ENCODE peak calls at places on chromosomes 6 and 20, in eight cellular contexts. One of them, this sample, is unnamed.
A peak's percentile ranks its signal among the peaks of the same experiment; 100 is the strongest.

GRCh38 chr20:62829231-62830230 is 12.7 kb downstream of the COL9A3 start:
- DNase-seq in cardiac fibroblast: no peak
- DNase-seq in NCI-H1105 treated with DMSO at 0.1 percent for 48 hours: no peak
- DNase-seq in AG04449: no peak
- DNase-seq in glomerular endothelial cell: no peak
- DNase-seq in iPS-NIHi11: no peak
- DNase-seq in fibroblast of the conjunctiva: no peak
- DNase-seq in heart left ventricle: no peak
- DNase-seq in this sample: no peak

GRCh38 chr6:105591053-105591452 is 188.2 kb upstream of the PREP start:
- DNase-seq in cardiac fibroblast: peak; percentile 15
- DNase-seq in NCI-H1105 treated with DMSO at 0.1 percent for 48 hours: no peak
- DNase-seq in AG04449: no peak
- DNase-seq in glomerular endothelial cell: no peak
- DNase-seq in iPS-NIHi11: no peak
- DNase-seq in fibroblast of the conjunctiva: no peak
- DNase-seq in heart left ventricle: no peak
- DNase-seq in this sample: peak; percentile 82

GRCh38 chr6:48985025-48985424 is 478.0 kb downstream of the MMUT start:
- DNase-seq in cardiac fibroblast: no peak
- DNase-seq in NCI-H1105 treated with DMSO at 0.1 percent for 48 hours: no peak
- DNase-seq in AG04449: no peak
- DNase-seq in glomerular endothelial cell: no peak
- DNase-seq in iPS-NIHi11: no peak
- DNase-seq in fibroblast of the conjunctiva: peak; percentile 17
- DNase-seq in heart left ventricle: no peak
- DNase-seq in this sample: peak; percentile 78

GRCh38 chr6:35568967-35569606 is 56.4 kb upstream of the TULP1 start:
- DNase-seq in cardiac fibroblast: peak; percentile 63
- DNase-seq in NCI-H1105 treated with DMSO at 0.1 percent for 48 hours: no peak
- DNase-seq in AG04449: no peak
- DNase-seq in glomerular endothelial cell: no peak
- DNase-seq in iPS-NIHi11: peak; percentile 69
- DNase-seq in fibroblast of the conjunctiva: peak; percentile 47
- DNase-seq in heart left ventricle: no peak
- DNase-seq in this sample: peak; percentile 30

GRCh38 chr6:13710552-13711383 is 867 bp downstream of the RANBP9 start:
- DNase-seq in cardiac fibroblast: no peak
- DNase-seq in NCI-H1105 treated with DMSO at 0.1 percent for 48 hours: peak; percentile 42
- DNase-seq in AG04449: no peak
- DNase-seq in glomerular endothelial cell: no peak
- DNase-seq in iPS-NIHi11: peak; percentile 63
- DNase-seq in fibroblast of the conjunctiva: no peak
- DNase-seq in heart left ventricle: peak; percentile 47
- DNase-seq in this sample: peak; percentile 52

GRCh38 chr6:27495386-27496135 is 22.7 kb upstream of the ZNF184 start:
- DNase-seq in cardiac fibroblast: peak; percentile 80
- DNase-seq in NCI-H1105 treated with DMSO at 0.1 percent for 48 hours: no peak
- DNase-seq in AG04449: peak; percentile 74
- DNase-seq in glomerular endothelial cell: no peak
- DNase-seq in iPS-NIHi11: peak; percentile 52
- DNase-seq in fibroblast of the conjunctiva: peak; percentile 78
- DNase-seq in heart left ventricle: peak; percentile 38
- DNase-seq in this sample: peak; percentile 92

GRCh38 chr6:17417817-17418216 is 24.4 kb downstream of the CAP2 start:
- DNase-seq in cardiac fibroblast: peak; percentile 94
- DNase-seq in NCI-H1105 treated with DMSO at 0.1 percent for 48 hours: no peak
- DNase-seq in AG04449: peak; percentile 96
- DNase-seq in glomerular endothelial cell: no peak
- DNase-seq in iPS-NIHi11: peak; percentile 32
- DNase-seq in fibroblast of the conjunctiva: no peak
- DNase-seq in heart left ventricle: no peak
- DNase-seq in this sample: peak; percentile 95

GRCh38 chr6:50720623-50721022 is 7.3 kb downstream of the TFAP2D start:
- DNase-seq in cardiac fibroblast: no peak
- DNase-seq in NCI-H1105 treated with DMSO at 0.1 percent for 48 hours: no peak
- DNase-seq in AG04449: no peak
- DNase-seq in glomerular endothelial cell: no peak
- DNase-seq in iPS-NIHi11: peak; percentile 62
- DNase-seq in fibroblast of the conjunctiva: no peak
- DNase-seq in heart left ventricle: no peak
- DNase-seq in this sample: no peak

GRCh38 chr20:37543828-37544227 is 16.2 kb upstream of the BLCAP start:
- DNase-seq in cardiac fibroblast: peak; percentile 59
- DNase-seq in NCI-H1105 treated with DMSO at 0.1 percent for 48 hours: peak; percentile 3
- DNase-seq in AG04449: no peak
- DNase-seq in glomerular endothelial cell: no peak
- DNase-seq in iPS-NIHi11: no peak
- DNase-seq in fibroblast of the conjunctiva: no peak
- DNase-seq in heart left ventricle: no peak
- DNase-seq in this sample: peak; percentile 65

GRCh38 chr20:37984018-37984785 is 49.1 kb downstream of the TTI1 start:
- DNase-seq in cardiac fibroblast: no peak
- DNase-seq in NCI-H1105 treated with DMSO at 0.1 percent for 48 hours: peak; percentile 92
- DNase-seq in AG04449: no peak
- DNase-seq in glomerular endothelial cell: no peak
- DNase-seq in iPS-NIHi11: no peak
- DNase-seq in fibroblast of the conjunctiva: no peak
- DNase-seq in heart left ventricle: peak; percentile 37
- DNase-seq in this sample: no peak

GRCh38 chr20:20070871-20071726 is 18.8 kb downstream of the CFAP61 start:
- DNase-seq in cardiac fibroblast: no peak
- DNase-seq in NCI-H1105 treated with DMSO at 0.1 percent for 48 hours: no peak
- DNase-seq in AG04449: no peak
- DNase-seq in glomerular endothelial cell: no peak
- DNase-seq in iPS-NIHi11: no peak
- DNase-seq in fibroblast of the conjunctiva: no peak
- DNase-seq in heart left ventricle: no peak
- DNase-seq in this sample: no peak

GRCh38 chr6:114827135-114827534 is 484.3 kb upstream of the HS3ST5 start:
- DNase-seq in cardiac fibroblast: no peak
- DNase-seq in NCI-H1105 treated with DMSO at 0.1 percent for 48 hours: no peak
- DNase-seq in AG04449: no peak
- DNase-seq in glomerular endothelial cell: no peak
- DNase-seq in iPS-NIHi11: no peak
- DNase-seq in fibroblast of the conjunctiva: no peak
- DNase-seq in heart left ventricle: no peak
- DNase-seq in this sample: no peak

GRCh38 chr6:141451508-141452353 is 681.0 kb upstream of the GJE1 start:
- DNase-seq in cardiac fibroblast: peak; percentile 44
- DNase-seq in NCI-H1105 treated with DMSO at 0.1 percent for 48 hours: peak; percentile 31
- DNase-seq in AG04449: no peak
- DNase-seq in glomerular endothelial cell: no peak
- DNase-seq in iPS-NIHi11: peak; percentile 17
- DNase-seq in fibroblast of the conjunctiva: no peak
- DNase-seq in heart left ventricle: no peak
- DNase-seq in this sample: peak; percentile 92

GRCh38 chr6:117483645-117484016 is 1.2 kb downstream of the DCBLD1 start:
- DNase-seq in cardiac fibroblast: peak; percentile 46
- DNase-seq in NCI-H1105 treated with DMSO at 0.1 percent for 48 hours: peak; percentile 65
- DNase-seq in AG04449: no peak
- DNase-seq in glomerular endothelial cell: no peak
- DNase-seq in iPS-NIHi11: peak; percentile 30
- DNase-seq in fibroblast of the conjunctiva: no peak
- DNase-seq in heart left ventricle: no peak
- DNase-seq in this sample: peak; percentile 67

GRCh38 chr6:13390658-13391057 is 62.3 kb upstream of the TBC1D7 start:
- DNase-seq in cardiac fibroblast: no peak
- DNase-seq in NCI-H1105 treated with DMSO at 0.1 percent for 48 hours: no peak
- DNase-seq in AG04449: no peak
- DNase-seq in glomerular endothelial cell: no peak
- DNase-seq in iPS-NIHi11: no peak
- DNase-seq in fibroblast of the conjunctiva: no peak
- DNase-seq in heart left ventricle: no peak
- DNase-seq in this sample: no peak

GRCh38 chr20:4187147-4187546 is 171.8 kb upstream of the RNF24 start:
- DNase-seq in cardiac fibroblast: no peak
- DNase-seq in NCI-H1105 treated with DMSO at 0.1 percent for 48 hours: no peak
- DNase-seq in AG04449: no peak
- DNase-seq in glomerular endothelial cell: no peak
- DNase-seq in iPS-NIHi11: no peak
- DNase-seq in fibroblast of the conjunctiva: no peak
- DNase-seq in heart left ventricle: no peak
- DNase-seq in this sample: no peak

GRCh38 chr20:2006452-2007381 is 12.9 kb upstream of the PDYN start:
- DNase-seq in cardiac fibroblast: peak; percentile 56
- DNase-seq in NCI-H1105 treated with DMSO at 0.1 percent for 48 hours: peak; percentile 54
- DNase-seq in AG04449: no peak
- DNase-seq in glomerular endothelial cell: no peak
- DNase-seq in iPS-NIHi11: peak; percentile 70
- DNase-seq in fibroblast of the conjunctiva: peak; percentile 9
- DNase-seq in heart left ventricle: no peak
- DNase-seq in this sample: peak; percentile 53

GRCh38 chr6:140758169-140758877 is 1374.4 kb upstream of the GJE1 start:
- DNase-seq in cardiac fibroblast: no peak
- DNase-seq in NCI-H1105 treated with DMSO at 0.1 percent for 48 hours: no peak
- DNase-seq in AG04449: no peak
- DNase-seq in glomerular endothelial cell: no peak
- DNase-seq in iPS-NIHi11: no peak
- DNase-seq in fibroblast of the conjunctiva: no peak
- DNase-seq in heart left ventricle: no peak
- DNase-seq in this sample: no peak

GRCh38 chr20:48919882-48920526 is 1.5 kb upstream of the ARFGEF2 start:
- DNase-seq in cardiac fibroblast: no peak
- DNase-seq in NCI-H1105 treated with DMSO at 0.1 percent for 48 hours: no peak
- DNase-seq in AG04449: no peak
- DNase-seq in glomerular endothelial cell: no peak
- DNase-seq in iPS-NIHi11: no peak
- DNase-seq in fibroblast of the conjunctiva: no peak
- DNase-seq in heart left ventricle: no peak
- DNase-seq in this sample: no peak

GRCh38 chr6:85669735-85670194 is 27.1 kb upstream of the SYNCRIP start:
- DNase-seq in cardiac fibroblast: no peak
- DNase-seq in NCI-H1105 treated with DMSO at 0.1 percent for 48 hours: no peak
- DNase-seq in AG04449: no peak
- DNase-seq in glomerular endothelial cell: no peak
- DNase-seq in iPS-NIHi11: peak; percentile 26
- DNase-seq in fibroblast of the conjunctiva: no peak
- DNase-seq in heart left ventricle: no peak
- DNase-seq in this sample: peak; percentile 85

GRCh38 chr6:45423111-45423900 is 45.6 kb upstream of the SUPT3H start:
- DNase-seq in cardiac fibroblast: no peak
- DNase-seq in NCI-H1105 treated with DMSO at 0.1 percent for 48 hours: no peak
- DNase-seq in AG04449: no peak
- DNase-seq in glomerular endothelial cell: no peak
- DNase-seq in iPS-NIHi11: peak; percentile 38
- DNase-seq in fibroblast of the conjunctiva: no peak
- DNase-seq in heart left ventricle: peak; percentile 44
- DNase-seq in this sample: peak; percentile 64

GRCh38 chr6:39909701-39910100 is 24.6 kb downstream of the MOCS1 start:
- DNase-seq in cardiac fibroblast: no peak
- DNase-seq in NCI-H1105 treated with DMSO at 0.1 percent for 48 hours: no peak
- DNase-seq in AG04449: no peak
- DNase-seq in glomerular endothelial cell: no peak
- DNase-seq in iPS-NIHi11: no peak
- DNase-seq in fibroblast of the conjunctiva: no peak
- DNase-seq in heart left ventricle: no peak
- DNase-seq in this sample: no peak

GRCh38 chr20:23938118-23938438 is 50.5 kb downstream of the GGTLC1 start:
- DNase-seq in cardiac fibroblast: no peak
- DNase-seq in NCI-H1105 treated with DMSO at 0.1 percent for 48 hours: no peak
- DNase-seq in AG04449: no peak
- DNase-seq in glomerular endothelial cell: no peak
- DNase-seq in iPS-NIHi11: no peak
- DNase-seq in fibroblast of the conjunctiva: no peak
- DNase-seq in heart left ventricle: no peak
- DNase-seq in this sample: no peak

GRCh38 chr20:23626040-23626620 is 11.6 kb downstream of the CST3 start:
- DNase-seq in cardiac fibroblast: peak; percentile 41
- DNase-seq in NCI-H1105 treated with DMSO at 0.1 percent for 48 hours: no peak
- DNase-seq in AG04449: no peak
- DNase-seq in glomerular endothelial cell: no peak
- DNase-seq in iPS-NIHi11: no peak
- DNase-seq in fibroblast of the conjunctiva: no peak
- DNase-seq in heart left ventricle: no peak
- DNase-seq in this sample: peak; percentile 38

GRCh38 chr6:112383191-112383590 is 36.1 kb downstream of the RFPL4B start:
- DNase-seq in cardiac fibroblast: no peak
- DNase-seq in NCI-H1105 treated with DMSO at 0.1 percent for 48 hours: no peak
- DNase-seq in AG04449: no peak
- DNase-seq in glomerular endothelial cell: no peak
- DNase-seq in iPS-NIHi11: no peak
- DNase-seq in fibroblast of the conjunctiva: no peak
- DNase-seq in heart left ventricle: no peak
- DNase-seq in this sample: no peak

GRCh38 chr6:38169826-38170526 is 350.4 kb downstream of the ZFAND3 start:
- DNase-seq in cardiac fibroblast: no peak
- DNase-seq in NCI-H1105 treated with DMSO at 0.1 percent for 48 hours: peak; percentile 89
- DNase-seq in AG04449: no peak
- DNase-seq in glomerular endothelial cell: no peak
- DNase-seq in iPS-NIHi11: peak; percentile 78
- DNase-seq in fibroblast of the conjunctiva: no peak
- DNase-seq in heart left ventricle: no peak
- DNase-seq in this sample: no peak

GRCh38 chr20:1657556-1658334 is at the start of gene SIRPG:
- DNase-seq in cardiac fibroblast: no peak
- DNase-seq in NCI-H1105 treated with DMSO at 0.1 percent for 48 hours: no peak
- DNase-seq in AG04449: no peak
- DNase-seq in glomerular endothelial cell: no peak
- DNase-seq in iPS-NIHi11: no peak
- DNase-seq in fibroblast of the conjunctiva: no peak
- DNase-seq in heart left ventricle: no peak
- DNase-seq in this sample: no peak

GRCh38 chr20:47160240-47160639 is 196.3 kb downstream of the ZMYND8 start:
- DNase-seq in cardiac fibroblast: no peak
- DNase-seq in NCI-H1105 treated with DMSO at 0.1 percent for 48 hours: no peak
- DNase-seq in AG04449: no peak
- DNase-seq in glomerular endothelial cell: no peak
- DNase-seq in iPS-NIHi11: no peak
- DNase-seq in fibroblast of the conjunctiva: no peak
- DNase-seq in heart left ventricle: no peak
- DNase-seq in this sample: no peak

GRCh38 chr6:74720923-74721322 is 484.9 kb downstream of the COL12A1 start:
- DNase-seq in cardiac fibroblast: no peak
- DNase-seq in NCI-H1105 treated with DMSO at 0.1 percent for 48 hours: no peak
- DNase-seq in AG04449: no peak
- DNase-seq in glomerular endothelial cell: peak; percentile 4
- DNase-seq in iPS-NIHi11: no peak
- DNase-seq in fibroblast of the conjunctiva: no peak
- DNase-seq in heart left ventricle: no peak
- DNase-seq in this sample: peak; percentile 28

This sample was measured in ELR.